ENCODE peak calls at places on chromosome 16, in eight cellular contexts. One of them, this sample, is unnamed.
A peak's percentile ranks its signal among the peaks of the same experiment; 100 is the strongest.

GRCh38 chr16:89314357-89314756 is 96.9 kb downstream of the ZNF778 start:
- DNase-seq in endothelial cell: no peak
- DNase-seq in choroid plexus epithelial cell: no peak
- DNase-seq in AG04450: no peak
- DNase-seq in PC-3: no peak
- DNase-seq in HFF-Myc: no peak
- DNase-seq in cardiac fibroblast: no peak
- DNase-seq in gastrocnemius medialis: no peak
- DNase-seq in this sample: no peak

GRCh38 chr16:68910051-68910450 is 66.7 kb downstream of the TANGO6 start:
- DNase-seq in endothelial cell: no peak
- DNase-seq in choroid plexus epithelial cell: no peak
- DNase-seq in AG04450: no peak
- DNase-seq in PC-3: no peak
- DNase-seq in HFF-Myc: no peak
- DNase-seq in cardiac fibroblast: no peak
- DNase-seq in gastrocnemius medialis: no peak
- DNase-seq in this sample: no peak

GRCh38 chr16:49902908-49903307 is 47.0 kb upstream of the ZNF423 start:
- DNase-seq in endothelial cell: no peak
- DNase-seq in choroid plexus epithelial cell: no peak
- DNase-seq in AG04450: no peak
- DNase-seq in PC-3: no peak
- DNase-seq in HFF-Myc: no peak
- DNase-seq in cardiac fibroblast: no peak
- DNase-seq in gastrocnemius medialis: no peak
- DNase-seq in this sample: no peak

GRCh38 chr16:74298104-74298503 is 1.5 kb downstream of the PSMD7 start:
- DNase-seq in endothelial cell: no peak
- DNase-seq in choroid plexus epithelial cell: no peak
- DNase-seq in AG04450: no peak
- DNase-seq in PC-3: peak; percentile 71
- DNase-seq in HFF-Myc: no peak
- DNase-seq in cardiac fibroblast: no peak
- DNase-seq in gastrocnemius medialis: no peak
- DNase-seq in this sample: no peak

GRCh38 chr16:88686439-88687253 is at the start of gene SNAI3:
- DNase-seq in endothelial cell: peak; percentile 83
- DNase-seq in choroid plexus epithelial cell: peak; percentile 51
- DNase-seq in AG04450: no peak
- DNase-seq in PC-3: peak; percentile 76
- DNase-seq in HFF-Myc: no peak
- DNase-seq in cardiac fibroblast: peak; percentile 51
- DNase-seq in gastrocnemius medialis: peak; percentile 87
- DNase-seq in this sample: peak; percentile 96

GRCh38 chr16:48291303-48291702 is 44.0 kb upstream of the ABCC11 start:
- DNase-seq in endothelial cell: no peak
- DNase-seq in choroid plexus epithelial cell: peak; percentile 38
- DNase-seq in AG04450: no peak
- DNase-seq in PC-3: no peak
- DNase-seq in HFF-Myc: no peak
- DNase-seq in cardiac fibroblast: no peak
- DNase-seq in gastrocnemius medialis: no peak
- DNase-seq in this sample: no peak

GRCh38 chr16:4212207-4212933 is 29.5 kb downstream of the SRL start:
- DNase-seq in endothelial cell: no peak
- DNase-seq in choroid plexus epithelial cell: no peak
- DNase-seq in AG04450: no peak
- DNase-seq in PC-3: no peak
- DNase-seq in HFF-Myc: no peak
- DNase-seq in cardiac fibroblast: no peak
- DNase-seq in gastrocnemius medialis: peak; percentile 98
- DNase-seq in this sample: no peak

GRCh38 chr16:80231888-80232287 is 308.9 kb upstream of the DYNLRB2 start:
- DNase-seq in endothelial cell: no peak
- DNase-seq in choroid plexus epithelial cell: peak; percentile 66
- DNase-seq in AG04450: peak; percentile 38
- DNase-seq in PC-3: no peak
- DNase-seq in HFF-Myc: peak; percentile 33
- DNase-seq in cardiac fibroblast: peak; percentile 2
- DNase-seq in gastrocnemius medialis: no peak
- DNase-seq in this sample: no peak

GRCh38 chr16:69110406-69110805 is 5.0 kb downstream of the HAS3 start:
- DNase-seq in endothelial cell: no peak
- DNase-seq in choroid plexus epithelial cell: no peak
- DNase-seq in AG04450: no peak
- DNase-seq in PC-3: no peak
- DNase-seq in HFF-Myc: no peak
- DNase-seq in cardiac fibroblast: no peak
- DNase-seq in gastrocnemius medialis: no peak
- DNase-seq in this sample: no peak

GRCh38 chr16:69909043-69909442 is 42.1 kb upstream of the CLEC18A start:
- DNase-seq in endothelial cell: no peak
- DNase-seq in choroid plexus epithelial cell: no peak
- DNase-seq in AG04450: no peak
- DNase-seq in PC-3: no peak
- DNase-seq in HFF-Myc: no peak
- DNase-seq in cardiac fibroblast: no peak
- DNase-seq in gastrocnemius medialis: peak; percentile 56
- DNase-seq in this sample: no peak

GRCh38 chr16:66549284-66550131 is at the start of gene TK2:
- DNase-seq in endothelial cell: peak; percentile 60
- DNase-seq in choroid plexus epithelial cell: peak; percentile 80
- DNase-seq in AG04450: peak; percentile 43
- DNase-seq in PC-3: peak; percentile 30
- DNase-seq in HFF-Myc: peak; percentile 6
- DNase-seq in cardiac fibroblast: peak; percentile 83
- DNase-seq in gastrocnemius medialis: peak; percentile 24
- DNase-seq in this sample: peak; percentile 91
- TF ChIP-seq CTCF in endothelial cell: no peak
- TF ChIP-seq CTCF in choroid plexus epithelial cell: peak; percentile 27
- TF ChIP-seq CTCF in AG04450: peak; percentile 20
- TF ChIP-seq CTCF in PC-3: peak; percentile 26
- TF ChIP-seq CTCF in HFF-Myc: no peak
- TF ChIP-seq CTCF in cardiac fibroblast: no peak
- TF ChIP-seq CTCF in gastrocnemius medialis: no peak
- TF ChIP-seq CTCF in this sample: no peak

GRCh38 chr16:66443269-66443652 is 16.2 kb downstream of the BEAN1 start:
- DNase-seq in endothelial cell: no peak
- DNase-seq in choroid plexus epithelial cell: no peak
- DNase-seq in AG04450: no peak
- DNase-seq in PC-3: no peak
- DNase-seq in HFF-Myc: no peak
- DNase-seq in cardiac fibroblast: no peak
- DNase-seq in gastrocnemius medialis: no peak
- DNase-seq in this sample: peak; percentile 20

GRCh38 chr16:66446737-66447136 is 19.6 kb downstream of the BEAN1 start:
- DNase-seq in endothelial cell: no peak
- DNase-seq in choroid plexus epithelial cell: no peak
- DNase-seq in AG04450: no peak
- DNase-seq in PC-3: no peak
- DNase-seq in HFF-Myc: no peak
- DNase-seq in cardiac fibroblast: no peak
- DNase-seq in gastrocnemius medialis: no peak
- DNase-seq in this sample: no peak

GRCh38 chr16:66441586-66442375 is 14.7 kb downstream of the BEAN1 start:
- DNase-seq in endothelial cell: no peak
- DNase-seq in choroid plexus epithelial cell: peak; percentile 40
- DNase-seq in AG04450: no peak
- DNase-seq in PC-3: peak; percentile 36
- DNase-seq in HFF-Myc: no peak
- DNase-seq in cardiac fibroblast: peak; percentile 64
- DNase-seq in gastrocnemius medialis: no peak
- DNase-seq in this sample: no peak

GRCh38 chr16:66442502-66443268 is 15.6 kb downstream of the BEAN1 start:
- DNase-seq in endothelial cell: no peak
- DNase-seq in choroid plexus epithelial cell: no peak
- DNase-seq in AG04450: no peak
- DNase-seq in PC-3: no peak
- DNase-seq in HFF-Myc: no peak
- DNase-seq in cardiac fibroblast: no peak
- DNase-seq in gastrocnemius medialis: no peak
- DNase-seq in this sample: no peak

GRCh38 chr16:66444049-66444481 is 17.0 kb downstream of the BEAN1 start:
- DNase-seq in endothelial cell: no peak
- DNase-seq in choroid plexus epithelial cell: no peak
- DNase-seq in AG04450: no peak
- DNase-seq in PC-3: no peak
- DNase-seq in HFF-Myc: no peak
- DNase-seq in cardiac fibroblast: no peak
- DNase-seq in gastrocnemius medialis: no peak
- DNase-seq in this sample: peak; percentile 76
- TF ChIP-seq CTCF in endothelial cell: peak; percentile 16
- TF ChIP-seq CTCF in choroid plexus epithelial cell: peak; percentile 9
- TF ChIP-seq CTCF in AG04450: peak; percentile 9
- TF ChIP-seq CTCF in PC-3: peak; percentile 20
- TF ChIP-seq CTCF in HFF-Myc: peak; percentile 13
- TF ChIP-seq CTCF in cardiac fibroblast: no peak
- TF ChIP-seq CTCF in gastrocnemius medialis: no peak
- TF ChIP-seq CTCF in this sample: no peak

GRCh38 chr16:30688701-30689100 is 10.3 kb upstream of the SRCAP start:
- DNase-seq in endothelial cell: no peak
- DNase-seq in choroid plexus epithelial cell: no peak
- DNase-seq in AG04450: no peak
- DNase-seq in PC-3: no peak
- DNase-seq in HFF-Myc: no peak
- DNase-seq in cardiac fibroblast: no peak
- DNase-seq in gastrocnemius medialis: no peak
- DNase-seq in this sample: no peak
- TF ChIP-seq CTCF in endothelial cell: no peak
- TF ChIP-seq CTCF in choroid plexus epithelial cell: no peak
- TF ChIP-seq CTCF in AG04450: no peak
- TF ChIP-seq CTCF in PC-3: no peak
- TF ChIP-seq CTCF in HFF-Myc: no peak
- TF ChIP-seq CTCF in cardiac fibroblast: no peak
- TF ChIP-seq CTCF in gastrocnemius medialis: no peak
- TF ChIP-seq CTCF in this sample: no peak

DNA sequence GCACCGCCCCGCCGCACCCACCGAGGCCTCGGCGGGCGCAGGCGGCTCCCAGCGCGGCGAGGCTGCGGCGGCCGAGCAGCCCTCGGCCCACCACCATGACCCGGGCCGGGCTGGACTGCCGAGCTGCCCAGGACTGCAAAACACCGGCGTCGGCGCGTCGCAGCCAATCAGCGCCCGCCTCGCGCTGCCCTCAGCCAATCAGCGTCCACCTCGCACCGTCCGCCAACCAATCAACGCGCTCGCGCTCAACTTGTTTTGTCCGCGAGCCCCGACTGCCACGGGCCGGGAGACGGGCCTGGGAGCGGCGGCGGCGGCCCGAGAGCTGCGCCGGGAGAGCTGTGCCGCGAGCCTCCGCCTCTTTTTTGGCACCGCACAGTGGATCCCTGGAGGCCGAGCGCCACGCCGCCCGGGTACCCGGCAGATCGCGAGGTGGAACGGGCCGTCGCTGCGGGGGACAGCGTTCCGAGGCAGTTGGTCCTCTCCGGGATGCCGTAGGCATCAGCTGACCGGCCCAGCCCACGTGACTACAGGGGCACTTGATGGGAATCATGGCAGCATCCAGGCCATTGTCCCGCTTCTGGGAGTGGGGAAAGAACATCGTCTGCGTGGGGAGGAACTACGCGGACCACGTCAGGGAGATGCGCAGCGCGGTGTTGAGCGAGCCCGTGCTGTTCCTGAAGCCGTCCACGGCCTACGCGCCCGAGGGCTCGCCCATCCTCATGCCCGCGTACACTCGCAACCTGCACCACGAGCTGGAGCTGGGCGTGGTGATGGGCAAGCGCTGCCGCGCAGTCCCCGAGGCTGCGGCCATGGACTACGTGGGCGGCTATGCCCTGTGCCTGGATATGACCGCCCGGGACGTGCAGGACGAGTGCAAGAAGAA is at the start of the genes FAHD1 and HAGH:
- DNase-seq in endothelial cell: peak; percentile 92
- DNase-seq in choroid plexus epithelial cell: peak; percentile 97
- DNase-seq in AG04450: peak; percentile 91
- DNase-seq in PC-3: peak; percentile 84
- DNase-seq in HFF-Myc: peak; percentile 71
- DNase-seq in cardiac fibroblast: peak; percentile 97
- DNase-seq in gastrocnemius medialis: peak; percentile 93
- DNase-seq in this sample: peak; percentile 98
- TF ChIP-seq CTCF in endothelial cell: no peak
- TF ChIP-seq CTCF in choroid plexus epithelial cell: no peak
- TF ChIP-seq CTCF in AG04450: no peak
- TF ChIP-seq CTCF in PC-3: no peak
- TF ChIP-seq CTCF in HFF-Myc: no peak
- TF ChIP-seq CTCF in cardiac fibroblast: no peak
- TF ChIP-seq CTCF in gastrocnemius medialis: no peak
- TF ChIP-seq CTCF in this sample: no peak

GRCh38 chr16:46649571-46649970 is 28.4 kb upstream of the SHCBP1 start:
- DNase-seq in endothelial cell: no peak
- DNase-seq in choroid plexus epithelial cell: no peak
- DNase-seq in AG04450: no peak
- DNase-seq in PC-3: no peak
- DNase-seq in HFF-Myc: no peak
- DNase-seq in cardiac fibroblast: peak; percentile 68
- DNase-seq in gastrocnemius medialis: peak; percentile 94
- DNase-seq in this sample: no peak

GRCh38 chr16:46650224-46650623 is 29.0 kb upstream of the SHCBP1 start:
- DNase-seq in endothelial cell: no peak
- DNase-seq in choroid plexus epithelial cell: peak; percentile 16
- DNase-seq in AG04450: peak; percentile 48
- DNase-seq in PC-3: no peak
- DNase-seq in HFF-Myc: peak; percentile 32
- DNase-seq in cardiac fibroblast: peak; percentile 48
- DNase-seq in gastrocnemius medialis: peak; percentile 74
- DNase-seq in this sample: peak; percentile 34

GRCh38 chr16:46651305-46651704 is 30.1 kb upstream of the SHCBP1 start:
- DNase-seq in endothelial cell: no peak
- DNase-seq in choroid plexus epithelial cell: no peak
- DNase-seq in AG04450: no peak
- DNase-seq in PC-3: no peak
- DNase-seq in HFF-Myc: no peak
- DNase-seq in cardiac fibroblast: no peak
- DNase-seq in gastrocnemius medialis: no peak
- DNase-seq in this sample: no peak

DNA sequence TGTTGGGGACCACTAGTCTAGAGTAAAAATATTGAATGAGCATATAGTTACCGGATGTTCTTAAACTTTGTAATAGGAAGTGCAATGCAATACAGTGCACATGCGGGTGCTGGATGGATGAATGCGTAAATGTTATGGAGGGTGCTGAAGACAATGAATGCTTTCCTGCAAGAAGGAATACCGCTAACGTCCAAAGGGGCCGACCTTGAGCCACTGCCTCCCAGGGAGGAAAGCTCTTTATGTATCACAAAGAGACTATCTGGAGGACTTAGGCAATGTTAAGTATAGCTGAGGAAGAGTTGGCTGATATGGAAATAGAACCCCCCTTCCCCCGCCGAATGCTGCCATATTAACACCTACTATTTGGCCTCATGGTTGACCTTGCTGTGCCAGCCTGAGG is 27.5 kb upstream of the SHCBP1 start:
- DNase-seq in endothelial cell: no peak
- DNase-seq in choroid plexus epithelial cell: no peak
- DNase-seq in AG04450: no peak
- DNase-seq in PC-3: no peak
- DNase-seq in HFF-Myc: no peak
- DNase-seq in cardiac fibroblast: no peak
- DNase-seq in gastrocnemius medialis: no peak
- DNase-seq in this sample: no peak
- TF ChIP-seq CTCF in endothelial cell: no peak
- TF ChIP-seq CTCF in choroid plexus epithelial cell: peak; percentile 15
- TF ChIP-seq CTCF in AG04450: peak; percentile 16
- TF ChIP-seq CTCF in PC-3: no peak
- TF ChIP-seq CTCF in HFF-Myc: no peak
- TF ChIP-seq CTCF in cardiac fibroblast: no peak
- TF ChIP-seq CTCF in gastrocnemius medialis: no peak
- TF ChIP-seq CTCF in this sample: no peak